ENCODE peak calls at places on chromosomes 11 and 22, in nine cellular contexts. One of them, this sample, is unnamed.

GRCh38 chr11:10023202-10023601 is 270.8 kb downstream of the SBF2 start:
- DNase-seq in endothelial cell: no peak
- DNase-seq in lower lobe of right lung: no peak
- DNase-seq in omental fat pad: no peak
- DNase-seq in tibial artery: no peak
- DNase-seq in natural killer cell: no peak
- DNase-seq in nephron progenitor cell: no peak
- DNase-seq in fibroblast of pulmonary artery: no peak
- DNase-seq in HCT116: no peak
- DNase-seq in this sample: no peak

GRCh38 chr11:102438311-102439062 is 14.1 kb downstream of the TMEM123 start:
- DNase-seq in endothelial cell: no peak
- DNase-seq in lower lobe of right lung: peak; percentile 61
- DNase-seq in omental fat pad: no peak
- DNase-seq in tibial artery: no peak
- DNase-seq in natural killer cell: no peak
- DNase-seq in nephron progenitor cell: no peak
- DNase-seq in fibroblast of pulmonary artery: no peak
- DNase-seq in HCT116: no peak
- DNase-seq in this sample: peak; percentile 33

GRCh38 chr22:44891293-44891747 is 118.5 kb downstream of the PHF21B start:
- DNase-seq in endothelial cell: no peak
- DNase-seq in lower lobe of right lung: no peak
- DNase-seq in omental fat pad: no peak
- DNase-seq in tibial artery: no peak
- DNase-seq in natural killer cell: no peak
- DNase-seq in nephron progenitor cell: no peak
- DNase-seq in fibroblast of pulmonary artery: no peak
- DNase-seq in HCT116: no peak
- DNase-seq in this sample: no peak

GRCh38 chr11:113006916-113007445 is 45.8 kb downstream of the NCAM1 start:
- DNase-seq in endothelial cell: no peak
- DNase-seq in lower lobe of right lung: no peak
- DNase-seq in omental fat pad: no peak
- DNase-seq in tibial artery: no peak
- DNase-seq in natural killer cell: no peak
- DNase-seq in nephron progenitor cell: no peak
- DNase-seq in fibroblast of pulmonary artery: peak; percentile 19
- DNase-seq in HCT116: no peak
- DNase-seq in this sample: no peak

GRCh38 chr11:58769308-58769707 is 37.6 kb upstream of the GLYAT start:
- DNase-seq in endothelial cell: no peak
- DNase-seq in lower lobe of right lung: no peak
- DNase-seq in omental fat pad: no peak
- DNase-seq in tibial artery: no peak
- DNase-seq in natural killer cell: no peak
- DNase-seq in nephron progenitor cell: no peak
- DNase-seq in fibroblast of pulmonary artery: no peak
- DNase-seq in HCT116: no peak
- DNase-seq in this sample: no peak

GRCh38 chr22:47195156-47195675 is 432.8 kb downstream of the TBC1D22A start:
- DNase-seq in endothelial cell: no peak
- DNase-seq in lower lobe of right lung: peak; percentile 36
- DNase-seq in omental fat pad: no peak
- DNase-seq in tibial artery: peak; percentile 32
- DNase-seq in natural killer cell: peak; percentile 11
- DNase-seq in nephron progenitor cell: no peak
- DNase-seq in fibroblast of pulmonary artery: no peak
- DNase-seq in HCT116: no peak
- DNase-seq in this sample: no peak

GRCh38 chr22:29187831-29188230 is 17.9 kb upstream of the EMID1 start:
- DNase-seq in endothelial cell: no peak
- DNase-seq in lower lobe of right lung: no peak
- DNase-seq in omental fat pad: no peak
- DNase-seq in tibial artery: peak; percentile 37
- DNase-seq in natural killer cell: no peak
- DNase-seq in nephron progenitor cell: no peak
- DNase-seq in fibroblast of pulmonary artery: no peak
- DNase-seq in HCT116: no peak
- DNase-seq in this sample: no peak

GRCh38 chr11:114259124-114259526 is 37.1 kb upstream of the NNMT start:
- DNase-seq in endothelial cell: no peak
- DNase-seq in lower lobe of right lung: peak; percentile 70
- DNase-seq in omental fat pad: no peak
- DNase-seq in tibial artery: peak; percentile 85
- DNase-seq in natural killer cell: no peak
- DNase-seq in nephron progenitor cell: no peak
- DNase-seq in fibroblast of pulmonary artery: no peak
- DNase-seq in HCT116: no peak
- DNase-seq in this sample: no peak

GRCh38 chr22:27568265-27568664 is 233.3 kb downstream of the MN1 start:
- DNase-seq in endothelial cell: no peak
- DNase-seq in lower lobe of right lung: no peak
- DNase-seq in omental fat pad: no peak
- DNase-seq in tibial artery: no peak
- DNase-seq in natural killer cell: no peak
- DNase-seq in nephron progenitor cell: no peak
- DNase-seq in fibroblast of pulmonary artery: no peak
- DNase-seq in HCT116: no peak
- DNase-seq in this sample: no peak

GRCh38 chr22:20085651-20086050 is 5.6 kb downstream of the DGCR8 start:
- DNase-seq in endothelial cell: no peak
- DNase-seq in lower lobe of right lung: peak; percentile 22
- DNase-seq in omental fat pad: no peak
- DNase-seq in tibial artery: peak; percentile 35
- DNase-seq in natural killer cell: no peak
- DNase-seq in nephron progenitor cell: no peak
- DNase-seq in fibroblast of pulmonary artery: no peak
- DNase-seq in HCT116: no peak
- DNase-seq in this sample: no peak

GRCh38 chr22:20083891-20084546 is 4.0 kb downstream of the DGCR8 start:
- DNase-seq in endothelial cell: no peak
- DNase-seq in lower lobe of right lung: no peak
- DNase-seq in omental fat pad: no peak
- DNase-seq in tibial artery: peak; percentile 24
- DNase-seq in natural killer cell: no peak
- DNase-seq in nephron progenitor cell: no peak
- DNase-seq in fibroblast of pulmonary artery: no peak
- DNase-seq in HCT116: no peak
- DNase-seq in this sample: no peak

GRCh38 chr22:20086101-20086599 is 6.1 kb downstream of the DGCR8 start:
- DNase-seq in endothelial cell: no peak
- DNase-seq in lower lobe of right lung: peak; percentile 11
- DNase-seq in omental fat pad: no peak
- DNase-seq in tibial artery: peak; percentile 41
- DNase-seq in natural killer cell: no peak
- DNase-seq in nephron progenitor cell: no peak
- DNase-seq in fibroblast of pulmonary artery: no peak
- DNase-seq in HCT116: no peak
- DNase-seq in this sample: no peak

GRCh38 chr22:20083157-20083890 is 3.3 kb downstream of the DGCR8 start:
- DNase-seq in endothelial cell: no peak
- DNase-seq in lower lobe of right lung: peak; percentile 20
- DNase-seq in omental fat pad: no peak
- DNase-seq in tibial artery: peak; percentile 24
- DNase-seq in natural killer cell: no peak
- DNase-seq in nephron progenitor cell: no peak
- DNase-seq in fibroblast of pulmonary artery: no peak
- DNase-seq in HCT116: no peak
- DNase-seq in this sample: no peak

DNA sequence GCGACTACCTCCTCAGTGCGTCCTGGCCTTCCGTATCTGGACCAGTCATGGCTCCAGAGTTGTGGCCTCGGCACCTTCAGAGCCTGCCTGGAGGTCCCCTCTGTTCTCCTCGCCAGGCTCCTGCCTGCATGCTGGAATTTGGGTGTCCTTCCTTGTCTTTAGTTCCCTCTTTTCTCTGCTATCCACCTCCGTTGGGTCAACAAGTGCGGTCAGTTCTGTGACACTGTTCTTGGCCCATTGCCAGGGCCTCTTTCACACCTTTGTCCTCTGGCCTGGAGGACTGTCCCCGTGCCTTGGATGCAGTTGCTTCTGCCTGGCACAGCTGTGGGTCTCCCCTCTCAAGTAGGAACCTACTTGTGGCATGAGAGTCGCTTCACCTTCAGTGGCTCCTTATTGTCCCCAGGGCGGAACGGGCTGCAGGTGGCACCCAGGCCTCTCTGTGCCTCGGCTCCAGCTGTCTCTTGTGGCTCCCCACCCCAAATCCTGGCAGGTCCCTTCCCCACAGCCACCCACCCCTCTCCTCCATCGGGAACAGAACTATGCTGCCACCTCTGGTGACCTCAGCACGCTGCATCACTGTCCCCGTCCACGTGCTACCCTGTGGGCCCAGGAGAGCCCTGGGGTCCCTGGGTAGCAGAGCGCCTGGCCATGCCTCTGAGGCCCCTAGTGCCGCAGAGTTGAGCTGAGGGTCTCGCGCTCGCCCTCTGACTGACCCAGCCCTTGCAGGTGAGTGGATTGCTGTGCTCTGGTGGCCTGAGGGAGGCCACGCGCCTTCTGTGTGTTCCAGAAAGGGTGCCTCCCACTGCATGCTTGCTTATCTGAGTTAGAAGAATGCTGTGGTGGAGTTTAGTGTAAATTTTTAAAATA is 4.7 kb downstream of the DGCR8 start:
- DNase-seq in endothelial cell: peak; percentile 52
- DNase-seq in lower lobe of right lung: peak; percentile 45
- DNase-seq in omental fat pad: no peak
- DNase-seq in tibial artery: peak; percentile 55
- DNase-seq in natural killer cell: no peak
- DNase-seq in nephron progenitor cell: peak; percentile 65
- DNase-seq in fibroblast of pulmonary artery: peak; percentile 6
- DNase-seq in HCT116: no peak
- DNase-seq in this sample: peak; percentile 37
- TF ChIP-seq CTCF in endothelial cell: peak; percentile 36
- TF ChIP-seq CTCF in lower lobe of right lung: no peak
- TF ChIP-seq CTCF in omental fat pad: no peak
- TF ChIP-seq CTCF in tibial artery: no peak
- TF ChIP-seq CTCF in natural killer cell: no peak
- TF ChIP-seq CTCF in nephron progenitor cell: peak; percentile 45
- TF ChIP-seq CTCF in fibroblast of pulmonary artery: peak; percentile 29
- TF ChIP-seq CTCF in HCT116: no peak
- TF ChIP-seq CTCF in this sample: peak; percentile 52

DNA sequence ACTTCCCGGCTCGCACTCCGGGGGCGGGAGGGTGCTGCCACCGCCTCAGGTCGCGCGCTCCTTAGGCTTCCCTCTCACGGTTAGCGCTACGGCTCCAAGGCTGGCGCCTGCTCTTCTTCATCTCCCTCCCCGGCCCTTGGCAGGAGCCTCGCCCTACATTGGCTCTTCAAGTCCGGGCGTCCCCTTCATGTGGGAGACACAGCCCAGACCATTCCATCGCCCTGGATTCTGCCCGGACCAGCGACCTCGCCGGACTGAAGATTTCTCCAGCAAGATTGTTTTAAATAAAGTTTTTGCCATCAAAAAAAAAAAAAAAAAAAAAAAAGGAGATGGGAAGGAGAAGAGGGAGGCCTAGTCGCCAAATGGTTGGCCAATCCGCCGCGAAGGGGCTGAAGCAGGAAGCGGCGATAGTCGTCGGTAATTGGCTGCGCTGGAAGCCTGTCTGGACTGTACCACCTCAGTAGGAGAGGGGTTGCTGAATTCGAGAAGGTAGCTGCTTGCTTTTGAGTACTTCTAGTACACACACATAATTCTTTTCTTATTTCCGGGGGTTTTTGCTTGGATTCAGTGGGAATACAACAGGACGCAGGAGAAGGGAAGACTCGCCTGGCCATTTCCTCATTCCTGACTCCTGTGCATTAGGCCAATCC is 724 bp upstream of the ZDHHC5 start:
- DNase-seq in endothelial cell: peak; percentile 86
- DNase-seq in lower lobe of right lung: peak; percentile 99
- DNase-seq in omental fat pad: peak; percentile 77
- DNase-seq in tibial artery: peak; percentile 99
- DNase-seq in natural killer cell: peak; percentile 85
- DNase-seq in nephron progenitor cell: peak; percentile 86
- DNase-seq in fibroblast of pulmonary artery: peak; percentile 100
- DNase-seq in HCT116: peak; percentile 98
- DNase-seq in this sample: peak; percentile 83
- TF ChIP-seq CTCF in endothelial cell: no peak
- TF ChIP-seq CTCF in lower lobe of right lung: no peak
- TF ChIP-seq CTCF in omental fat pad: no peak
- TF ChIP-seq CTCF in tibial artery: no peak
- TF ChIP-seq CTCF in natural killer cell: no peak
- TF ChIP-seq CTCF in nephron progenitor cell: no peak
- TF ChIP-seq CTCF in fibroblast of pulmonary artery: no peak
- TF ChIP-seq CTCF in HCT116: no peak
- TF ChIP-seq CTCF in this sample: peak; percentile 9

DNA sequence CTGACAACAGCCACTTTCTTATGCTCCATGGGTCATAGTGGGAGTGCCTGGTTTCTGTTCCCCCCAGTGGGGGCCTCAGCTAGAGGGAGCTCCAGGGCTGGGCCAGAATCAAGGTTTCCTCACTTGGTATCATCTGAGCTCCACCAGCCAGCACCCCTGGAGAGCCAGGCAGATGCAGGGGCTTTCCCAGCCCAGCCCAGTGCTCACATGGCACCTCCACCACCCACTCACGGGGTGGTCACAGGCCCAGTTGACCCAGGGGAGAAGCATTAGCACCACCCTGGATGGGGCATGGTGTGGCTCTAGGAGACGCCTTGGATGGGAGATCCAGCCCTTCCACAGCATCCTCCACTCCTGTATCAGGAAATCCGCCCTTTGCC is 24.1 kb upstream of the WNT7B start:
- DNase-seq in endothelial cell: no peak
- DNase-seq in lower lobe of right lung: peak; percentile 44
- DNase-seq in omental fat pad: no peak
- DNase-seq in tibial artery: no peak
- DNase-seq in natural killer cell: no peak
- DNase-seq in nephron progenitor cell: peak; percentile 0
- DNase-seq in fibroblast of pulmonary artery: no peak
- DNase-seq in HCT116: no peak
- DNase-seq in this sample: no peak
- TF ChIP-seq CTCF in endothelial cell: no peak
- TF ChIP-seq CTCF in lower lobe of right lung: no peak
- TF ChIP-seq CTCF in omental fat pad: no peak
- TF ChIP-seq CTCF in tibial artery: no peak
- TF ChIP-seq CTCF in natural killer cell: no peak
- TF ChIP-seq CTCF in nephron progenitor cell: no peak
- TF ChIP-seq CTCF in fibroblast of pulmonary artery: peak; percentile 8
- TF ChIP-seq CTCF in HCT116: peak; percentile 6
- TF ChIP-seq CTCF in this sample: no peak

DNA sequence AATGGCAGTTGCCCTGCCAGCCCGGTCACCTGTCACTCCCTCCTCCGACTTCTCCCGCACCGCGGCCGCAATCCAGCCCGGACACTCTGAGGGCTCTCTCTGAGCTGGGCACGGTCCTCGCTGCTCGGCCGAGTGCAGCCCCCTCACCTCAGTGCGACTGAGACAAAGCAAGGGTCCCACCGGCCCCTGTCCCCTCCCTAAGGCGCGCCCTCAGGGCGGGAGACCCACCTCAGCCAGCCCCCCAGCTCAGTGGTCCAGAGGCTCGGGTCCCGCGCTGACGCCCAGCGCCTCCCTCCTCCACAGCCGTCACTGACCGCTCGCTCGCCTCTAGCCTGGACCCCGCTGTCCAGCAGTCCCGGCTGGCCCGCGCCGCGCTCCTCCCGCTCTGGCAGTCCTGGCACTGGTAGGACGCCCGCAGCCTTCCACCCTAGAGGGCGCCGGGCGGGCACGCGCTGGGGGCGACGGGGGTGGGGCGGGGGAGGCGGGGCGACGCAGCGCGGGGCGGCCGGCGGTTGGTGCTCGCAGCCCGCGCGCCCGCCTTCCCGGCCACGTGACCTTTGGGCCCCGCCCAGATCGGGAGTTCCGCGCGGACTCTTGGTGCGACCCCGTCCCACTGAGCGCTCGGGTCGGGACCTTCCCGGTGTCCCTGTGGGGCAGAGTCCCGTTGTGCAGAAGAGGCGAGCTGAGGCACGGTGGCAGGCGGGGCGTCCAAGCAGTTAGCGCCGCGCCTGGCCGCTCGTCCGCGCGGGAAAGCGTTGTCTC is 7.9 kb upstream of the L3MBTL2 start:
- DNase-seq in endothelial cell: peak; percentile 67
- DNase-seq in lower lobe of right lung: peak; percentile 89
- DNase-seq in omental fat pad: peak; percentile 57
- DNase-seq in tibial artery: peak; percentile 86
- DNase-seq in natural killer cell: peak; percentile 78
- DNase-seq in nephron progenitor cell: peak; percentile 92
- DNase-seq in fibroblast of pulmonary artery: peak; percentile 47
- DNase-seq in HCT116: no peak
- DNase-seq in this sample: peak; percentile 70
- TF ChIP-seq CTCF in endothelial cell: no peak
- TF ChIP-seq CTCF in lower lobe of right lung: peak; percentile 10
- TF ChIP-seq CTCF in omental fat pad: no peak
- TF ChIP-seq CTCF in tibial artery: no peak
- TF ChIP-seq CTCF in natural killer cell: no peak
- TF ChIP-seq CTCF in nephron progenitor cell: no peak
- TF ChIP-seq CTCF in fibroblast of pulmonary artery: no peak
- TF ChIP-seq CTCF in HCT116: no peak
- TF ChIP-seq CTCF in this sample: peak; percentile 15

This sample was measured in progenitor cell of endocrine pancreas.